ENCODE peak calls at places on chromosomes 5 and 9, in eight cellular contexts. V is WTC11, B is AG09309, F is activated B cell treated with CpG ODN at 0.5 μM for 24 hours, Z is stomach, X is mammary epithelial cell, U is GM10248, J is tibial nerve. L is an unnamed sample.

GRCh38 chr9:2923810-2924768 is 80.2 kb upstream of the PUM3 start:
- DNase-seq in V (peak; percentile 16), B (no peak), F (no peak), Z (no peak), X (no peak), U (no peak), J (no peak), L (no peak)

GRCh38 chr9:107587175-107587963 is 97.8 kb upstream of the KLF4 start:
- DNase-seq in V (no peak), B (no peak), F (no peak), Z (peak; percentile 91), X (no peak), U (no peak), J (no peak), L (no peak)

GRCh38 chr5:15929616-15930303 is 249.8 kb downstream of the MARCHF11 start:
- DNase-seq in V (no peak), B (peak; percentile 63), F (no peak), Z (no peak), X (no peak), U (no peak), J (no peak), L (no peak)

GRCh38 chr5:21820527-21820926 is 1032.6 kb downstream of the CDH12 start:
- DNase-seq in V (no peak), B (no peak), F (no peak), Z (no peak), X (no peak), U (no peak), J (no peak), L (no peak)

GRCh38 chr9:35842020-35842745 is 13.2 kb downstream of the TMEM8B start:
- DNase-seq in V (no peak), B (no peak), F (no peak), Z (no peak), X (no peak), U (no peak), J (no peak), L (no peak)

GRCh38 chr5:94745786-94746730 is 127.6 kb downstream of the SLF1 start:
- DNase-seq in V (no peak), B (no peak), F (no peak), Z (no peak), X (peak; percentile 45), U (peak; percentile 64), J (no peak), L (no peak)

GRCh38 chr5:165630211-165630866 is 2124.9 kb downstream of the MAT2B start:
- DNase-seq in V (peak; percentile 59), B (no peak), F (no peak), Z (peak; percentile 30), X (peak; percentile 19), U (peak; percentile 32), J (no peak), L (no peak)

GRCh38 chr5:151660616-151661015 is 26.1 kb downstream of the SPARC start:
- DNase-seq in V (no peak), B (no peak), F (no peak), Z (no peak), X (peak; percentile 59), U (no peak), J (no peak), L (no peak)

GRCh38 chr9:79570449-79571308 is 1.1 kb upstream of the TLE4 start:
- DNase-seq in V (peak; percentile 63), B (no peak), F (peak; percentile 36), Z (peak; percentile 36), X (peak; percentile 23), U (peak; percentile 40), J (no peak), L (no peak)

GRCh38 chr5:322281-322941 is 897 bp downstream of the AHRR start:
- DNase-seq in V (no peak), B (no peak), F (no peak), Z (no peak), X (no peak), U (peak; percentile 60), J (no peak), L (no peak)

GRCh38 chr5:169408735-169409134 is 107.8 kb upstream of the SLIT3 start:
- DNase-seq in V (no peak), B (peak; percentile 51), F (no peak), Z (no peak), X (no peak), U (no peak), J (no peak), L (no peak)

GRCh38 chr9:131072871-131073237 is 23.5 kb upstream of the AIF1L start:
- DNase-seq in V (no peak), B (no peak), F (no peak), Z (no peak), X (no peak), U (no peak), J (no peak), L (no peak)

GRCh38 chr5:173745123-173745522 is 128.7 kb upstream of the BOD1 start:
- DNase-seq in V (no peak), B (no peak), F (peak; percentile 33), Z (no peak), X (no peak), U (peak; percentile 40), J (no peak), L (no peak)

GRCh38 chr5:134515801-134516200 is 9.7 kb upstream of the JADE2 start:
- DNase-seq in V (no peak), B (no peak), F (no peak), Z (no peak), X (no peak), U (no peak), J (no peak), L (no peak)

GRCh38 chr9:34793428-34793827 is 83.5 kb upstream of the CCL21 start:
- DNase-seq in V (no peak), B (no peak), F (no peak), Z (no peak), X (no peak), U (peak; percentile 27), J (no peak), L (no peak)

DNA sequence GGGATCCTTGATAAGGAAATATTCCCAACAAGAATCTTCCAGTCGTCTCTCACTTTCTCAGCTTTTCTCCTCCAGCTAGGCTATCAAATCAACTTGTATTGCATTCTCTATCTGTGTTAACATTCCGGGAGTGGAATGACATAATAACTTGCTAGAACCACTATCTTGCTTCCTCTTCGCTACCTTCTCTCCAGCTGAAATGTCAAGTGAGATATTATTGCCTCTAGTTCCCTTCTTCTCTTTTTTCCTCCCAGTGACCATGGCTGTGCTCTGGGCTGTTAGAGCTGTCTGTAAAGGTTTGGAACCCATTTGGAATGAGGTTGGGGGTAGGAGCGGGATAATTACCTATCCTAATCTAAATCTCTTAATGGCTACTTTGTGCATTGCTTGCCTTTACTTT is 1329.5 kb upstream of the WWC1 start:
- DNase-seq in V (no peak), B (no peak), F (no peak), Z (no peak), X (no peak), U (no peak), J (no peak), L (no peak)
- TF ChIP-seq CTCF in V (no peak), B (no peak), F (no peak), Z (no peak), X (no peak), U (no peak), J (no peak), L (no peak)

GRCh38 chr9:16825364-16825763 is 45.1 kb downstream of the BNC2 start:
- DNase-seq in V (no peak), B (peak; percentile 33), F (no peak), Z (no peak), X (no peak), U (no peak), J (no peak), L (peak; percentile 62)

GRCh38 chr9:16828335-16829281 is 41.9 kb downstream of the BNC2 start:
- DNase-seq in V (peak; percentile 48), B (no peak), F (no peak), Z (no peak), X (no peak), U (no peak), J (no peak), L (peak; percentile 47)

GRCh38 chr9:16821344-16821743 is 49.1 kb downstream of the BNC2 start:
- DNase-seq in V (no peak), B (no peak), F (no peak), Z (no peak), X (no peak), U (no peak), J (no peak), L (no peak)

GRCh38 chr9:16825971-16826370 is 44.5 kb downstream of the BNC2 start:
- DNase-seq in V (no peak), B (peak; percentile 63), F (no peak), Z (no peak), X (no peak), U (no peak), J (no peak), L (peak; percentile 55)

GRCh38 chr9:16824545-16825041 is 45.9 kb downstream of the BNC2 start:
- DNase-seq in V (no peak), B (peak; percentile 33), F (no peak), Z (no peak), X (peak; percentile 77), U (no peak), J (no peak), L (peak; percentile 32)
- TF ChIP-seq CTCF in V (no peak), B (no peak), F (no peak), Z (no peak), X (no peak), U (no peak), J (no peak), L (peak; percentile 4)

GRCh38 chr5:175848676-175849075 is 22.7 kb upstream of the CPLX2 start:
- DNase-seq in V (no peak), B (no peak), F (no peak), Z (no peak), X (no peak), U (no peak), J (no peak), L (no peak)

GRCh38 chr5:175849153-175849552 is 22.2 kb upstream of the CPLX2 start:
- DNase-seq in V (no peak), B (no peak), F (no peak), Z (no peak), X (no peak), U (no peak), J (no peak), L (no peak)

GRCh38 chr5:175847061-175847460 is 24.3 kb upstream of the CPLX2 start:
- DNase-seq in V (no peak), B (no peak), F (no peak), Z (no peak), X (no peak), U (no peak), J (no peak), L (no peak)

GRCh38 chr5:175846332-175846731 is 25.0 kb upstream of the CPLX2 start:
- DNase-seq in V (no peak), B (no peak), F (no peak), Z (no peak), X (no peak), U (no peak), J (no peak), L (no peak)

DNA sequence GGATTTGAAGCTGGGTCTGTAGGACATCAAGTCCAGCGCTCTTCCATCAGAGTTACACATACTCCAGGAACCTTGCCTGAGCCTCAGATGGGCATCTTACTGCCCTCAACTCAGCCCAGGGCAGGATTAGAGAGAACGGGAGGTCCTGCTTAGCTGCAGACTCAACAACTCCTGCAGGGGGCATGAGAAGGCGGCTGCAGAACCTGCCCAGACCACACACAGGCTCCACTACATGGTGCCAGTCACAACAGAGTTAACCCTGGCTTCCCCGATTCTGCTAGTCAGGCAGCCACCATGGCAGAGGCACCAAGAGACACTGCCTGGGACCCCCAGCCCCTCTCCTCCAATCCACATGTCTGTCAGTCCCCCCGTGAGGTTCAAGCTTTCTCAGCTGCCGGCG is 23.9 kb upstream of the CPLX2 start:
- DNase-seq in V (peak; percentile 49), B (no peak), F (no peak), Z (no peak), X (no peak), U (peak; percentile 32), J (no peak), L (no peak)
- TF ChIP-seq CTCF in V (peak; percentile 15), B (peak; percentile 40), F (no peak), Z (no peak), X (no peak), U (no peak), J (no peak), L (no peak)

GRCh38 chr5:59422026-59422941 is 471.2 kb downstream of the PDE4D start:
- DNase-seq in V (no peak), B (no peak), F (no peak), Z (no peak), X (peak; percentile 5), U (no peak), J (no peak), L (no peak)
- TF ChIP-seq CTCF in V (no peak), B (no peak), F (no peak), Z (no peak), X (no peak), U (no peak), J (no peak), L (no peak)

L was measured in AG09319.